ENCODE peak calls at places on chromosomes 12 and 14, in four cellular contexts. G is left ventricle myocardium inferior, X is Calu3, C is AG10803. O is an unnamed sample.

GRCh38 chr14:105142651-105143450 is 25.7 kb downstream of the JAG2 start:
- DNase-seq in G (no peak), X (no peak), C (no peak), O (no peak)

GRCh38 chr12:88142610-88142991 is 494 bp downstream of the TMTC3 start:
- DNase-seq in G (peak), X (peak), C (no peak), O (no peak)

GRCh38 chr12:103877934-103878510 is 37.0 kb upstream of the NT5DC3 start:
- DNase-seq in G (no peak), X (peak), C (peak), O (no peak)

GRCh38 chr12:118498171-118498570 is 121.8 kb downstream of the SUDS3 start:
- DNase-seq in G (no peak), X (peak), C (no peak), O (no peak)

GRCh38 chr14:105492051-105492965 is 1.3 kb downstream of the TEDC1 start:
- DNase-seq in G (peak), X (no peak), C (no peak), O (no peak)

GRCh38 chr12:115472852-115473251 is 788.9 kb upstream of the TBX3 start:
- DNase-seq in G (no peak), X (no peak), C (no peak), O (peak)

GRCh38 chr14:58430156-58430555 is 2.6 kb downstream of the KIAA0586 start:
- DNase-seq in G (no peak), X (no peak), C (peak), O (no peak)

GRCh38 chr14:44657688-44658388 is 150.8 kb upstream of the FSCB start:
- DNase-seq in G (no peak), X (no peak), C (no peak), O (no peak)

GRCh38 chr12:57240069-57240921 is 10.7 kb downstream of the STAC3 start:
- DNase-seq in G (peak), X (peak), C (peak), O (no peak)

GRCh38 chr12:13668880-13669279 is 312.5 kb downstream of the GRIN2B start:
- DNase-seq in G (no peak), X (no peak), C (no peak), O (no peak)

GRCh38 chr12:13661005-13661887 is 320.2 kb downstream of the GRIN2B start:
- DNase-seq in G (no peak), X (peak), C (peak), O (no peak)

GRCh38 chr12:13670249-13670648 is 311.2 kb downstream of the GRIN2B start:
- DNase-seq in G (no peak), X (no peak), C (no peak), O (no peak)

GRCh38 chr12:13666806-13667205 is 314.6 kb downstream of the GRIN2B start:
- DNase-seq in G (no peak), X (no peak), C (no peak), O (no peak)
- TF ChIP-seq CTCF in G (no peak), X (no peak), C (no peak), O (no peak)

GRCh38 chr12:12790956-12791355 is 5.5 kb downstream of the APOLD1 start:
- DNase-seq in G (no peak), X (no peak), C (no peak), O (no peak)
- TF ChIP-seq CTCF in G (no peak), X (no peak), C (no peak), O (no peak)

GRCh38 chr14:72522847-72523246 is 371.1 kb downstream of the DPF3 start:
- DNase-seq in G (no peak), X (no peak), C (no peak), O (no peak)
- TF ChIP-seq CTCF in G (no peak), X (no peak), C (no peak), O (no peak)

GRCh38 chr12:106310687-106311086 is 8.2 kb downstream of the TCP11L2 start:
- DNase-seq in G (no peak), X (no peak), C (no peak), O (no peak)

GRCh38 chr12:106307176-106307575 is 4.6 kb downstream of the TCP11L2 start:
- DNase-seq in G (no peak), X (no peak), C (no peak), O (no peak)

GRCh38 chr12:106311139-106311538 is 8.6 kb downstream of the TCP11L2 start:
- DNase-seq in G (no peak), X (no peak), C (no peak), O (no peak)

GRCh38 chr12:106309671-106310313 is 7.3 kb downstream of the TCP11L2 start:
- DNase-seq in G (no peak), X (peak), C (peak), O (no peak)

GRCh38 chr12:106308611-106309010 is 6.1 kb downstream of the TCP11L2 start:
- DNase-seq in G (no peak), X (no peak), C (no peak), O (no peak)
- TF ChIP-seq CTCF in G (no peak), X (no peak), C (no peak), O (no peak)

GRCh38 chr12:53828598-53828997 is 76.8 kb upstream of the CISTR start:
- DNase-seq in G (no peak), X (no peak), C (no peak), O (no peak)

GRCh38 chr12:53829130-53829529 is 77.4 kb upstream of the CISTR start:
- DNase-seq in G (no peak), X (no peak), C (no peak), O (no peak)

GRCh38 chr12:53824001-53824716 is 72.4 kb upstream of the CISTR start:
- DNase-seq in G (no peak), X (no peak), C (no peak), O (no peak)

GRCh38 chr12:53827306-53827705 is 75.5 kb upstream of the CISTR start:
- DNase-seq in G (no peak), X (no peak), C (no peak), O (no peak)

DNA sequence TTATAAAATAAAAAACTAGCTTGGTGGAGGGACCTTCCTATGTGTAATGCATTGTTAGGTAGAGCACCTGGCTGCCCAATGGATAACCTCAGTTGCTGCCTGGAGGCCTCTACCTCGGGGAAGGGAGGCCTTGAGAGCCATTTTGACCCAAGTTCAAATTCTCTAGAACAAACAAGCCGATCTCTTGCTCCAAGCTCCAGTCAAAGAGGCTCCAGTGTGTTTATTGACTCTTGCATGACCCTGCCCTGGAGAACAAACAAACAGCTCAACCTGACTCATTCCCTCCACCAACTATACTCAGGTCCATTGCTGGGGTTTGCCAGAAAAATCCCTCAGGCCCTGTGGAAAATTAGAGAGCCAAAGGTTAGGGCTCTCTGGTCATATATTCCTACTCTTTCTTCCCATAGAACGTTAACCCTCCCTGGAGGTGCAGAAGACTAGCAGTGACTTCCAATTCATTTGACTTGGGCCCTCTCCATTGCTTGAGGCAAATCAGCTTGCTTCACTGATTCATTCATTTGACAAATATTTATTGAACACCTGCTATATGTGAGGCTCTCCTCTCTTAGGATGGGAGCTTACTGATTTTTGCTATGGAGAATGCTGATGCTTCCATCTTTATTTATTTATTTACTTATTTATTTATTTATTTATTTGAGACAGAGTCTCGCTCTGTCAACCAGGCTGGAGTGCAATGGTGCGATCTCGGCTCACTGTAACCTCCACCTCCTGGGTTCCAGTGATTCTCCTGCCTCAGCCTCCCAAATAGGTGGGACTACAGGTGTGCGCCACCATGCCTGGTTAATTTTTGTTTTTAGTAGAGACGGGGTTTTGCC is 73.7 kb upstream of the CISTR start:
- DNase-seq in G (no peak), X (peak), C (no peak), O (no peak)
- TF ChIP-seq CTCF in G (no peak), X (no peak), C (no peak), O (no peak)

GRCh38 chr14:38248629-38249028 is 7.3 kb downstream of the CLEC14A start:
- DNase-seq in G (no peak), X (no peak), C (no peak), O (no peak)
- TF ChIP-seq CTCF in G (peak), X (no peak), C (peak), O (no peak)

DNA sequence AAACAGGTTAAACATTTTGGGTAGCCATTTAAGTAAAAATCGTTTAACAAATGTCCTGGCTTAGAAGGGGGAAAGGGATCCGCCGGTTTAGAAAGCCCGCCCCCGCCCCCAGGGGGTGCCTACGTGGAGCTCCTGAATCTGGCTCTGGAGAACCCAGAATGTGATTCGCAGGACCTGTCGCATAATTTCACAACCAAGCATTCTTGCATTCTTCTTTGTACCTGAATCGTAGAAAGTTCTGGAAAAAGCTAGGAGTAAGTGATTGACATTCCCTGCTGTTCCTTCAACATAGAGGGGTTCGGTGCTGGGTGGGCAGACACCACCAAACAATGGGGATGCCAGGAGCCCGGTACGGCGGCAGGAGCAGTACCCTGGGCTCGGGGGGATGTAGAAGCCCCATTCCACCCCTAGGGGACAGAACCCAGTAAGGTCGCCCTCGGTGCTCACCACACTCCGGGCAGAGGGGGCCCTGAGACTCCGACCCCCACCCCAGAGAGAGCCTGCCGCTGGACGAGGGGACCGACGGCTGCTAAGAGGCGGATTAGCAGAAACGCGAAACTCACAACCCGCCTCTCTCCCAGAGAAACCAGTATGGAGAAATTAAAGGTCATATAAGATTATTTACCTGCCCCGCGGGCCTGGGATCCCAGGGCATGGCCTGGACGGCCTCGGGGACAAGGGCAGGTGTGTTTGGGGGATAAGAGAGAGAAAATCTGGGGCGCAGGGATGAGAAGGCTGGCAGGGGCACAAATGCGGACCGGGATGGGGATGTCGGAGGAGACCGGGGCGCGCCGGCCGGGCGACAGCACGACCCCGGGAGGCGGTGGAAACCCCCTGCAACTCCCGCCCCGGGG is 547 bp downstream of the CSRP2 start:
- DNase-seq in G (no peak), X (peak), C (no peak), O (no peak)
- TF ChIP-seq CTCF in G (no peak), X (peak), C (peak), O (peak)

GRCh38 chr12:29517265-29517664 is 19.8 kb upstream of the OVCH1 start:
- DNase-seq in G (no peak), X (peak), C (no peak), O (no peak)
- TF ChIP-seq CTCF in G (no peak), X (peak), C (no peak), O (no peak)

DNA sequence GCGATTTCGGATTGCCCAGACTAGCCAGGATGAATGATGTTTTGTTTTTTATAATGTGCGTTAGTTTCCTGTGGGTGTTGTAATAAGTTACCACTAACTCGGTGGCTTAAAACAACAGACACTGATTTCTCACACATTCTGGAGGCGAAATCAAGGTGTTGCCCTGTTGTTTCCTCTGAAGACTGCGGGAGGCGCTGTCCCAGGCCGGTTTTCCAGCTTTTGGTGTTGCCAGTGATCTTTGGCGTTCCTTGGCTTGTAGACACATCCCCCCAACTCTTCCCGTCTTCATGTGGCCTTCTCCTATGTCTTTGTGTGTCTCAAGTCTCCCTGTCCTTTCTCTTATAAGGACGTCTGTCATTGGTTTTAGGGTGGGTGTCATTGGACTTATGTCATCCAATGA is 267.7 kb downstream of the AACS start:
- DNase-seq in G (no peak), X (no peak), C (no peak), O (no peak)
- TF ChIP-seq CTCF in G (no peak), X (no peak), C (no peak), O (no peak)